ENCODE peak calls at places on chromosomes 11 and 22, in four cellular contexts. H, T, Y and K are unnamed samples.
A peak's percentile ranks its signal among the peaks of the same experiment; 100 is the strongest.

GRCh38 chr11:11568651-11569229 is 53.1 kb downstream of the GALNT18 start:
- DNase-seq in H (no peak), T (no peak), Y (no peak), K (no peak)

GRCh38 chr11:24575392-24575791 is 78.5 kb downstream of the LUZP2 start:
- DNase-seq in T (peak; percentile 82), Y (no peak), H (no peak), K (no peak)

GRCh38 chr11:46049325-46049860 is 71.9 kb downstream of the PHF21A start:
- DNase-seq in Y (no peak), T (no peak), H (no peak), K (no peak)

GRCh38 chr11:128462802-128463385 is 124.5 kb downstream of the ETS1 start:
- DNase-seq in Y (no peak), T (no peak), H (no peak), K (no peak)

GRCh38 chr11:113992459-113993105 is 17.7 kb downstream of the HTR3A start:
- DNase-seq in H (no peak), T (no peak), Y (no peak), K (no peak)

GRCh38 chr22:30538280-30538679 is 8.3 kb downstream of the SEC14L6 start:
- DNase-seq in Y (no peak), T (peak; percentile 35), H (no peak), K (no peak)

GRCh38 chr22:41092847-41093371 is 517 bp downstream of the EP300 start:
- DNase-seq in H (peak; percentile 62), T (peak; percentile 24), Y (peak; percentile 23), K (peak; percentile 41)

GRCh38 chr22:49166746-49167145 is 660.9 kb downstream of the BRD1 start:
- DNase-seq in T (no peak), H (no peak), Y (no peak), K (no peak)

GRCh38 chr11:36385121-36385530 is 89.0 kb downstream of the PRR5L start:
- DNase-seq in H (no peak), T (peak; percentile 97), Y (no peak), K (no peak)

GRCh38 chr11:117772360-117772759 is 24.7 kb downstream of the DSCAML1 start:
- DNase-seq in H (no peak), T (no peak), Y (no peak), K (no peak)

GRCh38 chr11:20561915-20562314 is 37.5 kb upstream of the SLC6A5 start:
- DNase-seq in Y (no peak), H (no peak), T (no peak), K (no peak)

GRCh38 chr22:26534166-26534855 is 22.0 kb upstream of the TFIP11 start:
- DNase-seq in T (no peak), Y (no peak), H (no peak), K (no peak)

GRCh38 chr22:20503816-20504215 is 3.6 kb upstream of the MED15 start:
- DNase-seq in Y (no peak), H (peak; percentile 8), T (no peak), K (peak; percentile 85)

GRCh38 chr11:112751312-112751711 is 209.9 kb upstream of the NCAM1 start:
- DNase-seq in T (no peak), H (no peak), Y (no peak), K (no peak)

GRCh38 chr22:29331213-29331612 is 15.7 kb upstream of the RASL10A start:
- DNase-seq in T (no peak), Y (no peak), H (no peak), K (no peak)

GRCh38 chr11:67438121-67438902 is 830 bp upstream of the PTPRCAP start:
- DNase-seq in Y (no peak), T (no peak), H (no peak), K (peak; percentile 31)

GRCh38 chr11:43547900-43548381 is 132.6 kb upstream of the HSD17B12 start:
- DNase-seq in H (no peak), Y (no peak), T (no peak), K (peak; percentile 25)

GRCh38 chr22:44440224-44441160 is 57.5 kb downstream of the RTL6 start:
- DNase-seq in H (no peak), Y (no peak), T (no peak), K (no peak)

GRCh38 chr22:23259916-23260644 is 79.8 kb downstream of the BCR start:
- DNase-seq in T (no peak), H (no peak), Y (no peak), K (no peak)

GRCh38 chr11:134562941-134563471 is 151.0 kb upstream of the B3GAT1 start:
- DNase-seq in Y (no peak), H (no peak), T (no peak), K (no peak)

GRCh38 chr22:22662095-22662494 is 17.7 kb downstream of the GGTLC2 start:
- DNase-seq in H (no peak), T (no peak), Y (no peak), K (no peak)

GRCh38 chr11:78981153-78981552 is 406.5 kb upstream of the NARS2 start:
- DNase-seq in Y (no peak), H (no peak), T (no peak), K (no peak)

GRCh38 chr22:25021409-25021808 is 68.9 kb downstream of the KIAA1671 start:
- DNase-seq in H (no peak), T (no peak), Y (no peak), K (no peak)

GRCh38 chr22:50702261-50702671 is 29.6 kb downstream of the SHANK3 start:
- DNase-seq in H (peak; percentile 30), T (no peak), Y (no peak), K (no peak)

GRCh38 chr11:77037057-77037456 is 2.9 kb downstream of the B3GNT6 start:
- DNase-seq in T (no peak), Y (no peak), H (no peak), K (no peak)

GRCh38 chr11:8814923-8815240 is 96.1 kb upstream of the AKIP1 start:
- DNase-seq in H (no peak), Y (no peak), T (peak; percentile 55), K (no peak)

GRCh38 chr22:37045958-37046357 is 5.6 kb upstream of the KCTD17 start:
- DNase-seq in Y (no peak), H (no peak), T (peak; percentile 53), K (no peak)

GRCh38 chr11:24760681-24761080 is 263.8 kb downstream of the LUZP2 start:
- DNase-seq in T (peak; percentile 68), Y (no peak), H (no peak), K (no peak)

GRCh38 chr11:111513240-111513605 is 1.0 kb upstream of the BTG4 start:
- DNase-seq in Y (no peak), T (no peak), H (no peak), K (no peak)
- H3K4me3 ChIP-seq in Y (no peak overlapping the region), T (peak overlapping the region; percentile 29), H (peak overlapping the region; percentile 52), K (no peak overlapping the region)

DNA sequence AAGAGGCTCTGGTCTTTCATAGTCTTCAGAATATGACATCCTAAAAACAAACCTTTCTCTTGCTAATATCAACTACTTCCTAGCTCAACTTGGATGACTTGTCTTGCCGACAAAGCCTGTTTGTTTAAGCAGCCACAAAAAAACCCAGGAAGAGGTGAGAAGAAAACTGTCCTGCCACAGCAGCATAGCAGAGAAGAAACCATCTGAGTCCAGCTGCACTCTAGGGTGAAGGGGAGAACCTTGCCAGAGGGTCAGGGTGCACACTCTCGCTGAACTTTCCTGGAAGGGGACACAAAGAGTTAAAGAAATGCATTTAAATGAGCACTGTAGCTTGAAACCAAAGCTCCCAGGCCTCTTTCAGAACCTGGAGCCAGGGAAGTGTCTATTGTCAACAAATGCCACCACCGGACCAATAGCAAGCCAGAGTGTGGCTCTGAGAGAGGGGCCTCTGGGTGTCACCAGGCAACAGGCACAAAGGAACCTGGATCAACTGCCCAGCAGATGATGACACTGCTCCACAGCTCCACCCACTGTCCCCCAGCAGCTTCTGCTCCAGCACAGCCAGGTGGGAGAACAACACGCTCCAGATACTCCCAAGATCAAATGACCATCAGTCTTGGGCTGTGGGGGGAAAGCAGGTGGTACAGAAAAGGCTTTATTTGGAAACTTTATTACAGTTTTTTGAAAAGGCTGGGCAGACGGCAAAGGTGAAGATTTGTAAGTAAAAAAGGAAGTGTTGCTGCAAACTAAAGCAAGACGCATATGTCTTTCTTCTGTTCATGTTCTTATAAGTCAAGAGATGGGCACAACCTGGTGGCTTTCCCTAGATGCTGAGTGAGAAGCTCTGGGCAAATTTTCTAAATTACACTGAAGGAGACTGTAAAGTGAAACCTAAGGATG is 105.7 kb downstream of the RASSF10 start:
- DNase-seq in Y (no peak), H (peak; percentile 48), T (no peak), K (peak; percentile 29)
- H3K27ac ChIP-seq in Y (no peak overlapping the region), H (no peak overlapping the region), T (no peak overlapping the region), K (no peak overlapping the region)

GRCh38 chr11:35173011-35173511 is 34.1 kb downstream of the CD44 start:
- DNase-seq in H (peak; percentile 68), T (no peak), Y (peak; percentile 47), K (peak; percentile 55)
- H3K36me3 ChIP-seq in H (peaks cover 18% of the 10 kb centered on the region), T (peaks cover 17% of the 10 kb centered on the region), Y (peaks cover 17% of the 10 kb centered on the region), K (no peaks in the 10 kb centered on the region)

GRCh38 chr11:130052556-130052955 is 17.1 kb upstream of the APLP2 start:
- DNase-seq in Y (no peak), T (no peak), H (no peak), K (no peak)
- H3K4me3 ChIP-seq in Y (no peak overlapping the region), T (no peak overlapping the region), H (no peak overlapping the region), K (no peak overlapping the region)

DNA sequence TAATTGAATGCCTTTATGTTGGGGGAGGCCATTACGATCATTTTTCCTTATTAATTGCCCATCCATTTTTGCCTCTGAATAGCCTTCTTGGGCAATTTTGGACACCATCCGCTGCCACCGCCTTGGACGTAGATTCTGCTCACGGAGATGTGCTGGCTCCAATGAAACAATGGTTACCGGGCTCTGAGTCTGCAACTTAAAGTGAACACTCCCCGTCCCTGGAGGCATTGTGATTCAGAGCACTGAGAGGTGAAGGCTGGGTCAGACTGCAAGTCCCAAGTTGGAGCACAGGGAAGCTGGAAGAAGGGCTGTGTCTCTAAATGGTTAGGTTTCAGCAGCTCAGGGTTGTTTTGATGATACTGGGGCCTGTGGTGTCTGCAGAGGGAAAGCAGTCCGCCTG is 213.1 kb upstream of the E2F8 start:
- DNase-seq in Y (peak; percentile 56), T (peak; percentile 33), H (no peak), K (no peak)
- H3K27ac ChIP-seq in Y (no peak overlapping the region), T (no peak overlapping the region), H (no peak overlapping the region), K (no peak overlapping the region)